ENCODE peak calls at places on chromosome 13, in six cellular contexts. Z is GM12878, L is H1, K is GM12892, G is HepG2, X is K562. A is an unnamed sample.

GRCh38 chr13:51380269-51380668 is 40.8 kb downstream of the SERPINE3 start:
- DNase-seq in Z (no peak), L (no peak), K (no peak), G (no peak), X (no peak), A (no peak)

GRCh38 chr13:46982856-46983582 is 86.2 kb upstream of the HTR2A start:
- DNase-seq in Z (peak; percentile 96), L (no peak), K (no peak), G (no peak), X (no peak), A (peak; percentile 29)

GRCh38 chr13:35140321-35140720 is 198.3 kb downstream of the NBEA start:
- DNase-seq in Z (no peak), L (no peak), K (no peak), G (no peak), X (no peak), A (no peak)

GRCh38 chr13:42312817-42313431 is 41.0 kb downstream of the AKAP11 start:
- DNase-seq in Z (no peak), L (no peak), K (no peak), G (no peak), X (no peak), A (no peak)

GRCh38 chr13:97274782-97275252 is 52.7 kb downstream of the MBNL2 start:
- DNase-seq in Z (no peak), L (no peak), K (no peak), G (peak; percentile 93), X (no peak), A (no peak)

GRCh38 chr13:30409911-30410704 is 12.2 kb upstream of the UBE2L5 start:
- DNase-seq in Z (no peak), L (no peak), K (no peak), G (no peak), X (peak; percentile 21), A (no peak)

GRCh38 chr13:60696602-60697001 is 299.6 kb downstream of the TDRD3 start:
- DNase-seq in Z (no peak), L (no peak), K (no peak), G (no peak), X (no peak), A (no peak)

GRCh38 chr13:33040116-33040515 is 23.9 kb downstream of the KL start:
- DNase-seq in Z (no peak), L (no peak), K (no peak), G (no peak), X (no peak), A (no peak)

GRCh38 chr13:28336193-28336657 is 158.7 kb downstream of the FLT1 start:
- DNase-seq in Z (no peak), L (no peak), K (no peak), G (no peak), X (no peak), A (no peak)

DNA sequence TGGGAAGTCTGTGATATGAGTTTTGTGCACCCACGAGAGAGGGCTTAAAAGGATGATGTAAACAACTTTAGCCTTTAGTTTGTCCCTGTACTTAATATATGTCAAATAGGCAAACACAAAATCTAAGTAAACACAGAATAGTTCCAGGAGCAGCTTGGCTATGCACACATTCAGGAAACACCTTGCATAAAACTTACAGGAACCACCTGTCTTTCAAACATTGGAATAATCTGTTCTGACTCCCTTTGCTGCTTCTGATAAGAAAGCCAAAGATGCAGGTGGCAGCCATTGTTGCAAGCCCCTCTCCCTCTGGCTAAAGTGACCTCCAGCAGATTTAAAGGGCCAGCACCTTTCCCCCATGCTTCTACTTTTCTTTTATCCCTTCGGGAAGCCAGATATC is 4.7 kb downstream of the EEF1AKMT1 start:
- DNase-seq in Z (no peak), L (no peak), K (no peak), G (no peak), X (no peak), A (no peak)
- TF ChIP-seq TAF1 in Z (no peak), L (no peak), K (no peak), G (no peak), X (no peak), A (no peak)

DNA sequence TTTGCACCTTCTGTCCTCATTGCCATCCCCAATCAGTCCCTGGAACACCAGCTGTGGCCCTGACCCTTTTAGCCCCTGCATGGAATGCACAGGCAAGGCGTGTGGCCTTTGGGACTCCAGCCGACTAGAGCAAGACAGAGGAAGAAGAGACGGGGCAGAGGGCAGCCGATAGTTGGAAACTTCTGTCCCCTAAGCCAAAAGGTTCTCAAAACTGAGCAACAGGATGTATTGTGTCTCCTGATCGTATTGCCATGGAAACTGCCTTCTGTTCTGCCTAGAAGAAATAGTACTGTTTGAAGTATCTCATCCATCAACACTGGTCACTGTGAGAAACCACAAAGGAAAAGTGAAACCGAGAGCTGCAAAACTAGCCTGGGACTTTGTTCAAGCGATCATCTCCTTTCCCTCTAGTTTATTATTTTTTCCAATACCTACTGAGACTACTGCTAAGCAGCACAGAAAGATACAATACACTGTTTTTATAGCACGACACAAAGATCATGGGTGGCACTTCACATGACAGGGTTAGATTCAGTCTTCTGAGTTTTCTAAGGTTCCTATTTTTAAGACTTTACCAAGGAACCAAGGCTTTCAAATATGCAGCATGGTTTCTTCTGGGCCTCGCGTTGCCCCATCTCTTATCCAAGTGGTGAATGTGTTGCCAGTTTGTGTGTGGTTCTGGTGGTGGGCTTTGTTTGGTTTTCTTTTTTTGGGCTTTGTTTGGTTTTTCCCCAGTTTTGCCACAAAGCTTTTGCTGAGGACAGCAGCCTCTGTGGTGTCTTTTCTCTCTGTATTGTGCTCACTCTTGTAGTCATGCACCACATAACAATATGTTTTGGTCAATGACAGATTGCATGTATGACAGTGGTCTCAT is 49.3 kb upstream of the GPR183 start:
- DNase-seq in Z (peak; percentile 92), L (peak; percentile 40), K (peak; percentile 29), G (no peak), X (peak; percentile 48), A (peak; percentile 35)
- TF ChIP-seq POLR2A in Z (no peak), L (no peak), K (no peak), G (no peak), X (no peak), A (no peak)

GRCh38 chr13:69980799-69981198 is 126.8 kb upstream of the ATXN8OS start:
- DNase-seq in Z (no peak), L (no peak), K (no peak), G (no peak), X (no peak), A (no peak)
- TF ChIP-seq TAF1 in Z (no peak), L (no peak), K (no peak), G (no peak), X (no peak), A (no peak)

GRCh38 chr13:36819064-36819810 is at the start of gene RFXAP:
- DNase-seq in Z (peak; percentile 51), L (peak; percentile 96), K (peak; percentile 79), G (peak; percentile 74), X (peak; percentile 89), A (peak; percentile 85)
- TF ChIP-seq POLR2A in Z (peak; percentile 75), L (no peak), K (peak; percentile 63), G (peak; percentile 78), X (peak; percentile 50), A (peak; percentile 55)

GRCh38 chr13:59461411-59461810 is 702.3 kb downstream of the DIAPH3 start:
- DNase-seq in Z (no peak), L (no peak), K (no peak), G (no peak), X (peak; percentile 69), A (no peak)

GRCh38 chr13:59464926-59465325 is 698.8 kb downstream of the DIAPH3 start:
- DNase-seq in Z (no peak), L (no peak), K (no peak), G (no peak), X (no peak), A (no peak)

GRCh38 chr13:59459972-59460371 is 703.8 kb downstream of the DIAPH3 start:
- DNase-seq in Z (no peak), L (no peak), K (no peak), G (no peak), X (no peak), A (no peak)

GRCh38 chr13:59463023-59463422 is 700.7 kb downstream of the DIAPH3 start:
- DNase-seq in Z (no peak), L (no peak), K (no peak), G (no peak), X (no peak), A (no peak)

DNA sequence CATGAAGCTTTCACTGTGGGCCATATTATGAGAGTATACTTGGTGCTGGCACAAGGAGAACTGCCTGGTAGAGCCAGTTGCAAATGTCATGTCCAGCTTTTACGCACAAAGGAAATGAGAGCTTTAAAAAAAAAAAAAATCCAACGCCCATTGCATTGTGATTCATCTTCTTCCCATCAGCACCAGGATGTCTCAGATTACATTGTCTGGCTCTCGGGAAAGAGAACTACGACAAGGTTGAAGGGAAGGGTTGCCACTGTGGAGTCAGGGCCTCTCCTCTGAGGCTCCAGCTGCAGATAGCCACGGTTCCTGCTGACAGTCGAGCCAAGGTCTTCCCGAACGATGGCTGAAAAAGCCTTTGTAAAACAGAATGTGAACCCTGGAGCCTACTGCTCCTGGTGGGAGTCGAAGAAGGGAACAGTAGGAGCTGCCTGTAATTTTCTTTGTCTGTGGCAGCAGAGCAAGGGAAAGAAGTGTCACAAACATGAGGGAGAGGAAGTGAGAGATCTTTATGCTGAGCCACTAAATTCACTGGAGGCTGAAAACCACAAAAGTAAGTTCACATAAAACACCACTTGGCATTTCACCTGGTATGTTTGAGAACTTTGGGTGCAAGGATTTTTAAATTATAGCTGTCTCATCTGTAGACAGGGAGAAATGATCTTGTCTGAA is 704.7 kb downstream of the DIAPH3 start:
- DNase-seq in Z (no peak), L (no peak), K (no peak), G (no peak), X (no peak), A (no peak)
- TF ChIP-seq TAF1 in Z (no peak), L (no peak), K (no peak), G (no peak), X (no peak), A (no peak)

GRCh38 chr13:48235100-48235813 is 2.3 kb downstream of the ITM2B start:
- DNase-seq in Z (peak; percentile 45), L (no peak), K (no peak), G (no peak), X (no peak), A (no peak)
- TF ChIP-seq POLR2A in Z (no peak), L (no peak), K (no peak), G (no peak), X (no peak), A (no peak)

DNA sequence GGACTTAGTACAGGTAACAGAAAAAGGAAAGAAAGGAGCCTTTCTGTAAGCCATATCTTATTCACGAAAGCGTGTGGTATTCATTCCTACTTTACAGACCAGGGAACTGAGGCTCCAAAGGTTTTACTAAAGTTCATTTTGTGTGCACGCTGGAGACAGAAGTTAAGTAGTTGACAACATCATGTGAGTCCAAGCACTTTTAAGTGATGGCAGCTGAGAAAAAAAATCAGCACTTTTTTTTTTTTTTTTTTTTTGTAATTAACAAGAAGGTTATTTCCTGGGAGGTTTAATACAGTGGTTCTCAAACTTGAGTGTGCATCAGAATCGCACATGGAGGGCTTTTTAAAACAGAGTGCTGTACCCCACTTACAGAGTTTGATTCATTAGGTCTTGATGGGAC is 2.0 kb downstream of the DNAJC3 start:
- DNase-seq in Z (no peak), L (no peak), K (no peak), G (no peak), X (no peak), A (no peak)
- TF ChIP-seq TAF1 in Z (no peak), L (no peak), K (no peak), G (no peak), X (no peak), A (no peak)

GRCh38 chr13:41310963-41311606 is at the start of gene NAA16:
- DNase-seq in Z (peak; percentile 76), L (peak; percentile 98), K (peak; percentile 92), G (peak; percentile 72), X (peak; percentile 90), A (peak; percentile 89)
- TF ChIP-seq POLR2A in Z (peak; percentile 85), L (peak; percentile 63), K (peak; percentile 83), G (peak; percentile 88), X (peak; percentile 81), A (peak; percentile 59)